ENCODE peak calls at places on chromosome 1, in nine cellular contexts. H, B, J, R, W, S, A, E and L are unnamed samples. For H3K4me1, the result is how much of the 10 kb centered on the place peaks cover.

GRCh38 chr1:109890115-109890953 is 20.3 kb upstream of the CSF1 start:
- DNase-seq in H (no peak), B (no peak), J (no peak), R (no peak), W (no peak), S (no peak), A (no peak), E (no peak), L (no peak)

GRCh38 chr1:46687095-46687659 is 15.5 kb downstream of the TEX38 start:
- DNase-seq in H (peak), B (peak), J (no peak), R (no peak), W (peak), S (peak), A (peak), E (peak), L (peak)

GRCh38 chr1:27144920-27145661 is 9.8 kb downstream of the SLC9A1 start:
- DNase-seq in H (no peak), B (no peak), J (no peak), R (no peak), W (no peak), S (peak), A (no peak), E (no peak), L (peak)

GRCh38 chr1:109881906-109882287 is 28.8 kb upstream of the CSF1 start:
- DNase-seq in H (no peak), B (no peak), J (no peak), R (no peak), W (no peak), S (no peak), A (no peak), E (no peak), L (no peak)

GRCh38 chr1:243294723-243295121 is 38.9 kb downstream of the SDCCAG8 start:
- DNase-seq in H (no peak), B (no peak), J (no peak), R (no peak), W (peak), S (no peak), A (no peak), E (no peak), L (no peak)

GRCh38 chr1:180250883-180251509 is 20.9 kb downstream of the LHX4 start:
- DNase-seq in H (no peak), B (no peak), J (no peak), R (peak), W (no peak), S (no peak), A (no peak), E (no peak), L (no peak)

GRCh38 chr1:39663559-39663958 is 8.3 kb downstream of the NT5C1A start:
- DNase-seq in H (no peak), B (no peak), J (no peak), R (no peak), W (no peak), S (no peak), A (no peak), E (no peak), L (no peak)

GRCh38 chr1:40848530-40849189 is 13.5 kb downstream of the CITED4 start:
- DNase-seq in H (peak), B (no peak), J (peak), R (peak), W (peak), S (peak), A (peak), E (peak), L (no peak)

GRCh38 chr1:226779536-226779935 is 40.5 kb upstream of the ITPKB start:
- DNase-seq in H (no peak), B (no peak), J (no peak), R (no peak), W (no peak), S (peak), A (peak), E (no peak), L (no peak)

GRCh38 chr1:7541629-7542028 is 229.5 kb upstream of the VAMP3 start:
- DNase-seq in H (no peak), B (no peak), J (no peak), R (peak), W (no peak), S (no peak), A (no peak), E (no peak), L (no peak)

GRCh38 chr1:151199860-151200581 is 1.7 kb downstream of the PIP5K1A start:
- DNase-seq in H (no peak), B (no peak), J (no peak), R (peak), W (peak), S (no peak), A (no peak), E (peak), L (no peak)

GRCh38 chr1:9302745-9303524 is 10.2 kb downstream of the SPSB1 start:
- DNase-seq in H (peak), B (no peak), J (no peak), R (no peak), W (peak), S (no peak), A (no peak), E (no peak), L (no peak)

GRCh38 chr1:198423701-198424100 is 116.8 kb downstream of the ATP6V1G3 start:
- DNase-seq in H (no peak), B (no peak), J (no peak), R (no peak), W (no peak), S (no peak), A (no peak), E (no peak), L (no peak)

GRCh38 chr1:68975534-68975933 is 478.7 kb upstream of the DEPDC1 start:
- DNase-seq in H (no peak), B (no peak), J (peak), R (no peak), W (no peak), S (no peak), A (no peak), E (no peak), L (no peak)

GRCh38 chr1:88608139-88608943 is 75.7 kb upstream of the PKN2 start:
- DNase-seq in H (no peak), B (no peak), J (peak), R (no peak), W (peak), S (no peak), A (peak), E (no peak), L (no peak)

GRCh38 chr1:228802386-228803221 is 67.3 kb downstream of the RHOU start:
- DNase-seq in H (peak), B (no peak), J (no peak), R (no peak), W (no peak), S (no peak), A (no peak), E (peak), L (no peak)

GRCh38 chr1:191305370-191305769 is 827.7 kb upstream of the BRINP3 start:
- DNase-seq in H (no peak), B (no peak), J (no peak), R (no peak), W (no peak), S (no peak), A (no peak), E (no peak), L (no peak)

GRCh38 chr1:82177190-82177589 is 376.5 kb downstream of the ADGRL2 start:
- DNase-seq in H (no peak), B (no peak), J (no peak), R (no peak), W (peak), S (no peak), A (no peak), E (no peak), L (no peak)

GRCh38 chr1:153655333-153655732 is 3.2 kb upstream of the SNAPIN start:
- DNase-seq in H (no peak), B (no peak), J (no peak), R (no peak), W (no peak), S (no peak), A (no peak), E (no peak), L (no peak)

GRCh38 chr1:150793231-150793630 is 14.8 kb downstream of the CTSK start:
- DNase-seq in H (no peak), B (no peak), J (no peak), R (no peak), W (no peak), S (no peak), A (no peak), E (no peak), L (no peak)

DNA sequence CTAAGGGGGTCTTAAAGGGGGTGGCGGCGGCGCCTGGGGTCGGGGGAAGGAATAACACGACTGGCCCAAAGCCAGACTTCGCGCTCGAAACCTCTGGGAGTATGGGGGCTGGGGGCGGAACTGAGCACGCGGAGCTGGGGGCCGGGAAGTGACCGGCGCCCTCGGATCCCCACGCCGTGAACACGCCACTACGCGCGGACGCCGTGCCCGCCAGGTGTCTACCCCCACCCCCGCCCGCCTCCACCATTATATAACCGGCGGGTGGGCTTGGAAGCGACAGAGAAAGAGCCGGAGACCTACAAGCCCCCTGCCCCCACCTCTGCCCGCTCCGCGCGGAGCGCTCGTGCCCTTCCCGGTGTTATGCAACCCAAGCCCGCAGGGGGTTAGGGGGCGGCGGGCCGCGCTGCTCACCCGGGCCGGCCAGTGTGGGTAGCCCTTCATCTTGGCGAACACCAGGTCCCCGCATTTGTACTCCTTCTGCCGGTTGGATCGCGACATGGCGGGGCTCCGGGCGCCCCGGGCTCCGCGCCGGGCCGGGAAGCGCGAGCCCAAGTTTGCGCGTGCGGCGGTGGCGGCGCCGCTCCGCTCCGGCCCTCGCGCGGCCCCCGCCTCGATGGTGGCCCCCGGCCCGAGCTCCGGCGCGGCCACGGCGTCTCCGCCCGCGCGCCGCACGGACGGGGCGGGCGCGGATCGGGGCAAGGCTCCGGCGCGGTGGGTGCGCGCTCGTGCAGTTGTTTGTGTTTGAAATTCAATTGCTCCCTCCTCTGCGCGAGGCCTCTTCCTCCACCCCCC is at the start of gene HDGF:
- DNase-seq in H (peak), B (no peak), J (peak), R (peak), W (peak), S (peak), A (peak), E (peak), L (peak)
- H3K4me1 ChIP-seq in H (half or more), B (under half), J (under half), R (half or more), W (under half), S (under half), A (under half), E (under half), L (half or more)

GRCh38 chr1:202562443-202563060 is 147.7 kb downstream of the SYT2 start:
- DNase-seq in H (no peak), B (no peak), J (no peak), R (no peak), W (no peak), S (no peak), A (no peak), E (no peak), L (no peak)

GRCh38 chr1:202561240-202561639 is 149.0 kb downstream of the SYT2 start:
- DNase-seq in H (no peak), B (no peak), J (no peak), R (no peak), W (no peak), S (no peak), A (no peak), E (no peak), L (no peak)

GRCh38 chr1:202563818-202564217 is 146.4 kb downstream of the SYT2 start:
- DNase-seq in H (no peak), B (no peak), J (no peak), R (no peak), W (no peak), S (no peak), A (no peak), E (no peak), L (no peak)

GRCh38 chr1:202564958-202565497 is 145.2 kb downstream of the SYT2 start:
- DNase-seq in H (no peak), B (no peak), J (no peak), R (no peak), W (no peak), S (no peak), A (no peak), E (no peak), L (no peak)

GRCh38 chr1:202561726-202562442 is 148.4 kb downstream of the SYT2 start:
- DNase-seq in H (no peak), B (no peak), J (no peak), R (no peak), W (no peak), S (no peak), A (no peak), E (no peak), L (no peak)
- TF ChIP-seq CTCF in H (peak), B (peak), J (peak), R (no peak), W (peak), S (no peak), A (no peak), E (no peak), L (no peak)

GRCh38 chr1:19846338-19846737 is 31.3 kb upstream of the RNF186 start:
- DNase-seq in H (no peak), B (no peak), J (no peak), R (no peak), W (no peak), S (peak), A (no peak), E (no peak), L (no peak)

GRCh38 chr1:19840228-19840627 is 25.1 kb upstream of the RNF186 start:
- DNase-seq in H (no peak), B (no peak), J (no peak), R (no peak), W (no peak), S (no peak), A (no peak), E (no peak), L (no peak)

GRCh38 chr1:19845166-19845954 is 30.3 kb upstream of the RNF186 start:
- DNase-seq in H (no peak), B (no peak), J (no peak), R (no peak), W (peak), S (no peak), A (no peak), E (no peak), L (no peak)

GRCh38 chr1:19844726-19845125 is 29.6 kb upstream of the RNF186 start:
- DNase-seq in H (no peak), B (no peak), J (no peak), R (no peak), W (no peak), S (no peak), A (no peak), E (no peak), L (no peak)
- H3K4me1 ChIP-seq in H (under half), B (under half), J (under half), R (under half), W (under half), S (under half), A (under half), E (under half), L (under half)

DNA sequence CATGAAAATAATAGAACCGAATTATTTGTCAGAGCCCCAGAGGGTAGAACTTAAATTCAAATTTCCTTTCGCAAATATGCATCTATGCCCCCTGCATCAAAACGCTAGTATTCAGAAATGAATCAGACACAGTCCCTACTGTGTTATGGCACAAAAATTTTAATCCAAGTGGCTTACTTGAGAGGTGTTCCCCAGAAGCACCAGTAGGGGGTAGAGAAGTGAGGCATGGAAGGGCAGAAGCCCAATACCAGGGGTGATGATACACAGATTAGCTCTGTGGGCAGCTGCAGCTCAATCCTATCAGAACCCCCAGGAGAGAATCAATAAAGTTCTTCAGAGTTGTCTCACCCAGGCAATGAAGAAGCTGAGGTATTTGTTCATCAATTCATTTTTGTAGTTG is 342.2 kb downstream of the OMA1 start:
- DNase-seq in H (no peak), B (no peak), J (peak), R (no peak), W (no peak), S (no peak), A (no peak), E (no peak), L (no peak)
- TF ChIP-seq CTCF in H (no peak), B (no peak), J (peak), R (no peak), W (no peak), S (no peak), A (no peak), E (no peak), L (no peak)

GRCh38 chr1:22529901-22530621 is 33.2 kb upstream of the EPHA8 start:
- DNase-seq in H (peak), B (no peak), J (peak), R (no peak), W (peak), S (no peak), A (no peak), E (peak), L (peak)

GRCh38 chr1:22533244-22533643 is 30.0 kb upstream of the EPHA8 start:
- DNase-seq in H (no peak), B (no peak), J (no peak), R (no peak), W (no peak), S (no peak), A (no peak), E (no peak), L (no peak)

GRCh38 chr1:22530701-22531100 is 32.6 kb upstream of the EPHA8 start:
- DNase-seq in H (no peak), B (no peak), J (no peak), R (no peak), W (no peak), S (no peak), A (no peak), E (no peak), L (no peak)

GRCh38 chr1:22528451-22528850 is 34.8 kb upstream of the EPHA8 start:
- DNase-seq in H (no peak), B (no peak), J (no peak), R (no peak), W (no peak), S (no peak), A (no peak), E (no peak), L (peak)

GRCh38 chr1:22531251-22531650 is 32.0 kb upstream of the EPHA8 start:
- DNase-seq in H (no peak), B (no peak), J (no peak), R (no peak), W (peak), S (no peak), A (no peak), E (no peak), L (peak)
- H3K4me1 ChIP-seq in H (under half), B (under half), J (under half), R (under half), W (under half), S (under half), A (under half), E (under half), L (under half)

GRCh38 chr1:225567789-225568188 is 85.1 kb downstream of the ENAH start:
- DNase-seq in H (no peak), B (no peak), J (peak), R (no peak), W (peak), S (no peak), A (no peak), E (no peak), L (no peak)
- TF ChIP-seq CTCF in H (peak), B (no peak), J (peak), R (no peak), W (no peak), S (no peak), A (no peak), E (no peak), L (no peak)

GRCh38 chr1:21937034-21937371 is at the start of gene HSPG2:
- DNase-seq in H (no peak), B (no peak), J (no peak), R (no peak), W (no peak), S (no peak), A (no peak), E (no peak), L (no peak)

GRCh38 chr1:21939650-21940374 is 2.7 kb upstream of the HSPG2 start:
- DNase-seq in H (peak), B (peak), J (no peak), R (no peak), W (peak), S (peak), A (peak), E (peak), L (peak)

GRCh38 chr1:21940492-21940891 is 3.4 kb upstream of the HSPG2 start:
- DNase-seq in H (no peak), B (no peak), J (no peak), R (no peak), W (no peak), S (no peak), A (no peak), E (no peak), L (no peak)

GRCh38 chr1:21937372-21938121 is 437 bp upstream of the HSPG2 start:
- DNase-seq in H (peak), B (no peak), J (peak), R (peak), W (peak), S (peak), A (peak), E (peak), L (peak)

GRCh38 chr1:21938791-21939538 is 1.9 kb upstream of the HSPG2 start:
- DNase-seq in H (no peak), B (no peak), J (no peak), R (no peak), W (peak), S (no peak), A (no peak), E (no peak), L (no peak)
- H3K4me1 ChIP-seq in H (half or more), B (under half), J (half or more), R (half or more), W (half or more), S (under half), A (under half), E (under half), L (under half)